ENCODE peak calls at places on chromosomes 5 and 9, in seven cellular contexts. P is hepatocyte, Z is fibroblast of lung, W is HCT116, X is neural progenitor cell, L is A549, Q is mammary epithelial cell. V is an unnamed sample.
A peak's percentile ranks its signal among the peaks of the same experiment; 100 is the strongest.

GRCh38 chr9:109314011-109314531 is 6.8 kb downstream of the EPB41L4B start:
- DNase-seq in L (no peak), P (peak; percentile 39), Q (no peak), Z (no peak), W (no peak), X (no peak), V (no peak)

GRCh38 chr5:120678279-120678678 is 214.2 kb downstream of the PRR16 start:
- DNase-seq in Z (peak; percentile 75), P (no peak), Q (no peak), L (no peak), W (no peak), X (no peak), V (peak; percentile 61)

GRCh38 chr5:68379275-68380026 is 163.9 kb downstream of the PIK3R1 start:
- DNase-seq in Q (no peak), W (no peak), P (peak; percentile 11), X (no peak), L (no peak), Z (peak; percentile 7), V (no peak)

GRCh38 chr5:177447611-177448243 is 1.1 kb downstream of the PRR7 start:
- DNase-seq in Q (peak; percentile 94), Z (peak; percentile 73), L (peak; percentile 88), X (peak; percentile 85), W (peak; percentile 73), P (peak; percentile 60), V (peak; percentile 60)

GRCh38 chr9:109466623-109467590 is 31.2 kb downstream of the PTPN3 start:
- DNase-seq in X (no peak), P (no peak), Z (peak; percentile 44), Q (peak; percentile 85), W (no peak), L (no peak), V (peak; percentile 30)

GRCh38 chr9:133650026-133650425 is 13.9 kb downstream of the DBH start:
- DNase-seq in W (no peak), X (no peak), P (no peak), Z (no peak), Q (no peak), L (no peak), V (no peak)

GRCh38 chr5:141192110-141192725 is at the start of gene PCDHB10:
- DNase-seq in L (no peak), X (peak; percentile 80), Z (peak; percentile 9), Q (peak; percentile 40), P (peak; percentile 28), W (peak; percentile 32), V (no peak)

GRCh38 chr9:110058304-110058953 is 149.5 kb downstream of the C9orf152 start:
- DNase-seq in P (peak; percentile 71), Z (peak; percentile 45), X (peak; percentile 81), W (peak; percentile 67), L (peak; percentile 62), Q (peak; percentile 57), V (peak; percentile 35)

GRCh38 chr5:122772446-122772845 is 2.4 kb upstream of the SNX2 start:
- DNase-seq in P (no peak), L (no peak), W (no peak), Q (no peak), X (no peak), Z (peak; percentile 84), V (peak; percentile 82)

GRCh38 chr5:36055984-36056383 is 10.7 kb downstream of the UGT3A2 start:
- DNase-seq in Z (no peak), L (no peak), P (no peak), X (no peak), Q (no peak), W (no peak), V (no peak)

GRCh38 chr5:32767948-32768427 is 56.9 kb downstream of the NPR3 start:
- DNase-seq in X (no peak), L (peak; percentile 96), W (peak; percentile 54), Z (peak; percentile 86), P (peak; percentile 45), Q (peak; percentile 86), V (peak; percentile 82)

GRCh38 chr9:95370064-95370463 is 52.6 kb upstream of the FANCC start:
- DNase-seq in W (no peak), Z (peak; percentile 81), Q (no peak), L (no peak), P (no peak), X (no peak), V (peak; percentile 79)
- TF ChIP-seq CTCF in W (no peak), Z (no peak), Q (no peak), L (no peak), P (no peak), X (no peak), V (no peak)

DNA sequence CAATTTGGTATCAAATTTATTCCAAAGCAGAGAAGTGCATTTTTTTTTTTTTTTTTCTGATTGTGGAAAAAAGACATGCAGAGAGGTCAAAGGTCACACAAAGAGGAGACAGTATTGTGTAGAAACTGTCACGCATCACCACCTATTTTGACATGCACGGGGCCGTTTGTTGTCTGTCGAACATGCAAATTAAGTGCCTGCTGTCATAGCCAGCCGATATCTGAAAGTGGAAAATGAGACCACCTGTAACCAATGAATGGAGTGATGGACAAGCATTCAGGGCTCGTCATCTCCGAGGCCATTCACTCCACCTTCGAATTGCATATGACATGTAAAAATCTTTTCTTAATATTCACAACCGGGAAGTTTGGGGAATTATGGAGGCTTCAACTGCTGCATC is 512.2 kb upstream of the ADAMTS16 start:
- DNase-seq in P (no peak), Q (no peak), Z (no peak), L (no peak), X (no peak), W (no peak), V (no peak)
- H3K4me2 ChIP-seq in P (no peak overlapping the region), Q (no peak overlapping the region), Z (no peak overlapping the region), L (no peak overlapping the region), X (no peak overlapping the region), W (no peak overlapping the region), V (no peak overlapping the region)

DNA sequence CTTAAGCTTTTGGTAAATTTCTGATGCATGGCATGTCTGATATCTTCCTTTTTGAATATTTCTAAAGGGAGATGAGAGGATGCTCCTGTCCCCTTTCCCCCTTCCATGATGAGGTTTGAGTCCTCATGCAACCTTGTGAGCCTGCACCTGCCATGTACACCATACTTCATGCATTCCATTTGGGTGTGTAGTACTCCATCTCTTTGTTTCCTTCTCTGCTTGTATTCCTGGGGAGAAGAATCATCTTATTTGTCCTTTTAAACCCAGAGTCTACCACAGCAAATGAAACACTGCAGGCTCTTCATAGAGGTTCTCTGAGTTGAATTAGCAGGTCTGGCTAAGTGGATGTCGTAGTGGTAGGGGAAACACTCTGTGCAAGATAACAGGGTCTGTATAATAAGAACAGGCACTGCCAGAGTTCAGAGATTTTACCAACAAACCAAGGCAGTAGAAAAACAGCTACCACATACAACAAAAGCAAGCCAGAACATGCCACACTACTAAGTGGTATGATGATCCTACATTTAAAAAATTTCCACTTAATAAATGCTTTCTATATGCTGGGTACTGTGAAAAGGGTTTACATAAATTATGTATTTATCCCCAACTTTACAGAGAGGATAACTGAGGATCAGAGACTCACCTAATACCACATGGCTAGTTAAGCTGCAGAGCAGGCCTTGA is 439.8 kb upstream of the GRIA1 start:
- DNase-seq in Z (no peak), X (no peak), W (no peak), Q (peak; percentile 48), L (no peak), P (no peak), V (no peak)
- H3K9me3 ChIP-seq in Z (no peaks in the 10 kb centered on the region), X (no peaks in the 10 kb centered on the region), W (peaks cover 4% of the 10 kb centered on the region), Q (no peaks in the 10 kb centered on the region), L (no peaks in the 10 kb centered on the region), P (no peaks in the 10 kb centered on the region), V (no peaks in the 10 kb centered on the region)

GRCh38 chr9:134965421-134965820 is 47.7 kb upstream of the FCN1 start:
- DNase-seq in X (no peak), Z (no peak), W (no peak), Q (no peak), P (no peak), L (no peak), V (no peak)

GRCh38 chr9:134966697-134967546 is 49.2 kb upstream of the FCN1 start:
- DNase-seq in W (no peak), X (no peak), Q (no peak), Z (no peak), L (no peak), P (no peak), V (no peak)

GRCh38 chr9:134965851-134966250 is 48.1 kb upstream of the FCN1 start:
- DNase-seq in X (no peak), L (no peak), Z (no peak), W (no peak), P (no peak), Q (no peak), V (no peak)

GRCh38 chr9:134967547-134967930 is 49.8 kb upstream of the FCN1 start:
- DNase-seq in W (no peak), P (no peak), X (no peak), Z (peak; percentile 7), L (no peak), Q (no peak), V (no peak)

GRCh38 chr9:134966270-134966669 is 48.6 kb upstream of the FCN1 start:
- DNase-seq in X (no peak), Z (no peak), L (no peak), P (no peak), W (no peak), Q (no peak), V (no peak)
- TF ChIP-seq CTCF in X (no peak), Z (no peak), L (no peak), P (no peak), W (no peak), Q (no peak), V (no peak)

GRCh38 chr9:137198748-137199276 is 1.7 kb downstream of the TPRN start:
- DNase-seq in X (no peak), Q (no peak), P (no peak), W (no peak), L (no peak), Z (no peak), V (no peak)
- H3K4me2 ChIP-seq in X (no peak overlapping the region), Q (peak overlapping the region; percentile 83), P (peak overlapping the region; percentile 99), W (peak overlapping the region; percentile 63), L (peak overlapping the region; percentile 97), Z (peak overlapping the region; percentile 78), V (peak overlapping the region; percentile 89)

GRCh38 chr5:38151878-38152277 is 106.5 kb upstream of the EGFLAM start:
- DNase-seq in Z (no peak), X (no peak), Q (peak; percentile 9), P (no peak), W (no peak), L (no peak), V (no peak)
- H3K9me3 ChIP-seq in Z (no peaks in the 10 kb centered on the region), X (no peaks in the 10 kb centered on the region), Q (no peaks in the 10 kb centered on the region), P (no peaks in the 10 kb centered on the region), W (no peaks in the 10 kb centered on the region), L (no peaks in the 10 kb centered on the region), V (no peaks in the 10 kb centered on the region)

GRCh38 chr9:136564379-136564988 is 18.6 kb upstream of the NOTCH1 start:
- DNase-seq in P (no peak), L (no peak), Q (peak; percentile 39), W (no peak), Z (peak; percentile 76), X (no peak), V (peak; percentile 68)
- TF ChIP-seq CTCF in P (no peak), L (no peak), Q (no peak), W (no peak), Z (no peak), X (no peak), V (no peak)